ENCODE peak calls at places on chromosomes 6 and 20, in five cellular contexts. Z, R, J, N and M are unnamed samples. For H3K36me3, the result is how much of the 10 kb centered on the place peaks cover.

GRCh38 chr6:42118162-42119001 is 24.0 kb downstream of the C6orf132 start:
- DNase-seq in Z (no peak), R (no peak), J (no peak), N (no peak), M (no peak)

GRCh38 chr6:64010646-64011045 is 375.0 kb downstream of the PHF3 start:
- DNase-seq in Z (no peak), R (no peak), J (no peak), N (no peak), M (no peak)

GRCh38 chr6:17932362-17932852 is 55.0 kb downstream of the KIF13A start:
- DNase-seq in Z (no peak), R (peak), J (peak), N (no peak), M (no peak)

GRCh38 chr6:44831002-44831610 is 443.6 kb downstream of the CDC5L start:
- DNase-seq in Z (no peak), R (no peak), J (no peak), N (no peak), M (no peak)

GRCh38 chr6:14440891-14441358 is 323.4 kb downstream of the CD83 start:
- DNase-seq in Z (no peak), R (peak), J (peak), N (no peak), M (no peak)

GRCh38 chr6:24778121-24778520 is 3.4 kb downstream of the GMNN start:
- DNase-seq in Z (no peak), R (no peak), J (no peak), N (no peak), M (no peak)

GRCh38 chr6:149806127-149806526 is 56.6 kb downstream of the PCMT1 start:
- DNase-seq in Z (no peak), R (no peak), J (no peak), N (no peak), M (no peak)

GRCh38 chr6:10099086-10099499 is 315.8 kb downstream of the TFAP2A start:
- DNase-seq in Z (no peak), R (no peak), J (no peak), N (no peak), M (no peak)

GRCh38 chr6:15517600-15517999 is 145.2 kb downstream of the DTNBP1 start:
- DNase-seq in Z (no peak), R (peak), J (no peak), N (no peak), M (no peak)

GRCh38 chr6:168920289-168920688 is 333.4 kb downstream of the THBS2 start:
- DNase-seq in Z (no peak), R (no peak), J (no peak), N (no peak), M (no peak)

GRCh38 chr6:41636803-41637178 is 1.5 kb upstream of the MDFI start:
- DNase-seq in Z (no peak), R (no peak), J (no peak), N (no peak), M (no peak)

GRCh38 chr6:127561660-127562059 is 15.3 kb upstream of the C6orf58 start:
- DNase-seq in Z (no peak), R (no peak), J (peak), N (no peak), M (no peak)

GRCh38 chr6:24890471-24890870 is 45.3 kb downstream of the RIPOR2 start:
- DNase-seq in Z (no peak), R (no peak), J (no peak), N (no peak), M (no peak)

GRCh38 chr6:14661188-14661587 is 543.6 kb downstream of the CD83 start:
- DNase-seq in Z (no peak), R (no peak), J (peak), N (peak), M (no peak)

GRCh38 chr6:96923871-96924493 is 546 bp upstream of the KLHL32 start:
- DNase-seq in Z (no peak), R (no peak), J (no peak), N (no peak), M (no peak)

GRCh38 chr6:108699290-108700041 is 138.7 kb downstream of the FOXO3 start:
- DNase-seq in Z (no peak), R (no peak), J (peak), N (no peak), M (no peak)

GRCh38 chr6:16483315-16483875 is 245.0 kb downstream of the GMPR start:
- DNase-seq in Z (no peak), R (no peak), J (no peak), N (no peak), M (no peak)

GRCh38 chr20:19735446-19735845 is 22.6 kb upstream of the RIN2 start:
- DNase-seq in Z (peak), R (peak), J (peak), N (no peak), M (no peak)

GRCh38 chr6:98657764-98658163 is 176.6 kb upstream of the POU3F2 start:
- DNase-seq in Z (peak), R (peak), J (peak), N (no peak), M (no peak)

GRCh38 chr6:40276176-40276575 is 311.0 kb downstream of the LRFN2 start:
- DNase-seq in Z (peak), R (no peak), J (no peak), N (no peak), M (no peak)

GRCh38 chr20:24960861-24961260 is 11.8 kb downstream of the CST7 start:
- DNase-seq in Z (no peak), R (no peak), J (no peak), N (no peak), M (no peak)
- H3K36me3 ChIP-seq in Z (under half), R (half or more), J (under half), N (under half), M (under half)

GRCh38 chr6:35230498-35230897 is 16.7 kb downstream of the SCUBE3 start:
- DNase-seq in Z (no peak), R (no peak), J (no peak), N (no peak), M (no peak)

GRCh38 chr6:35231563-35231962 is 17.8 kb downstream of the SCUBE3 start:
- DNase-seq in Z (no peak), R (no peak), J (no peak), N (no peak), M (no peak)

GRCh38 chr6:35229304-35229703 is 15.5 kb downstream of the SCUBE3 start:
- DNase-seq in Z (no peak), R (no peak), J (no peak), N (no peak), M (no peak)

GRCh38 chr6:35230950-35231349 is 17.2 kb downstream of the SCUBE3 start:
- DNase-seq in Z (no peak), R (peak), J (peak), N (no peak), M (no peak)

DNA sequence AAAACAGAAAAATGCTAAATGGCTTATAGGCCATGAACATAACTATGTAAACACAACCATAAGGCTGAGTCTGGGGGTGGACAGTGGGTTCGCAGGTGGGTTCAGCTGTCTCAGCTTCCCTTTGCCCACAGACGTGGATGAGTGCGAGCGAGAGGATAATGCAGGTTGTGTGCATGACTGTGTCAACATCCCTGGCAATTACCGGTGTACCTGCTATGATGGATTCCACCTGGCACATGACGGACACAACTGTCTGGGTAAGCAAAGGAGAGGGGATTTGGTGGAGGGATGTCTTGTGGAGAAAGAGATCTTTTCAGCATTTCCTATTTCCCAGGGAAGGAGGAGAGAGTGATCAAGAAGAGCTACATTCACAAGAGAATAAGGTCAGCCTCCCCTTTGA is 14.7 kb downstream of the SCUBE3 start:
- DNase-seq in Z (no peak), R (no peak), J (no peak), N (no peak), M (no peak)
- TF ChIP-seq CTCF in Z (no peak), R (no peak), J (no peak), N (no peak), M (no peak)

GRCh38 chr20:25282034-25282781 is 34.3 kb downstream of the PYGB start:
- DNase-seq in Z (no peak), R (peak), J (no peak), N (no peak), M (peak)

GRCh38 chr20:25282796-25283195 is 34.9 kb downstream of the PYGB start:
- DNase-seq in Z (no peak), R (peak), J (no peak), N (no peak), M (no peak)

GRCh38 chr20:25283221-25283951 is 35.5 kb downstream of the PYGB start:
- DNase-seq in Z (no peak), R (peak), J (no peak), N (no peak), M (no peak)

GRCh38 chr20:25285091-25285647 is 37.3 kb downstream of the PYGB start:
- DNase-seq in Z (no peak), R (peak), J (no peak), N (no peak), M (no peak)

DNA sequence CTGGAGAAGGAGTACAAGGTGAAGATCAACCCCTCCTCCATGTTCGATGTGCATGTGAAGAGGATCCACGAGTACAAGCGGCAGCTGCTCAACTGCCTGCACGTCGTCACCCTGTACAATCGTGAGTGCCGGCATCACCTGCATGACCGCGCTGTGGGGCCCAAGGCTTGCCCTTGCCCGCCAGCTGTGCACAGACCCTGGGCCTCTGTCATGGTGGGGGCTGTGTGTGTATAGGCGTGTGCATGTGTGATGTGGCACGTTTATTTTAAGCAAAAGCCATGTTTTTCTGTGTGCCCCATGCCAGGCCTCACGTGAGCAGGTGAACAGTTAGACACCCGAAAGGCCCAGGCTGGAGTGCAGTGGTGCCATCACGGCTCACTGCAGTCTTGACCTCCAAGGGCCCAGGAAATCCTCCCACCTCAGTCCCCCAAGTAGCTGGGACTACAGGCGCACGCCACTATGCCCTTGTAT is 36.3 kb downstream of the PYGB start:
- DNase-seq in Z (no peak), R (peak), J (no peak), N (no peak), M (no peak)
- H3K36me3 ChIP-seq in Z (under half), R (half or more), J (under half), N (under half), M (under half)

GRCh38 chr6:106979435-106979884 is 4.9 kb upstream of the CD24 start:
- DNase-seq in Z (peak), R (peak), J (peak), N (peak), M (peak)
- TF ChIP-seq CTCF in Z (peak), R (peak), J (peak), N (peak), M (peak)

DNA sequence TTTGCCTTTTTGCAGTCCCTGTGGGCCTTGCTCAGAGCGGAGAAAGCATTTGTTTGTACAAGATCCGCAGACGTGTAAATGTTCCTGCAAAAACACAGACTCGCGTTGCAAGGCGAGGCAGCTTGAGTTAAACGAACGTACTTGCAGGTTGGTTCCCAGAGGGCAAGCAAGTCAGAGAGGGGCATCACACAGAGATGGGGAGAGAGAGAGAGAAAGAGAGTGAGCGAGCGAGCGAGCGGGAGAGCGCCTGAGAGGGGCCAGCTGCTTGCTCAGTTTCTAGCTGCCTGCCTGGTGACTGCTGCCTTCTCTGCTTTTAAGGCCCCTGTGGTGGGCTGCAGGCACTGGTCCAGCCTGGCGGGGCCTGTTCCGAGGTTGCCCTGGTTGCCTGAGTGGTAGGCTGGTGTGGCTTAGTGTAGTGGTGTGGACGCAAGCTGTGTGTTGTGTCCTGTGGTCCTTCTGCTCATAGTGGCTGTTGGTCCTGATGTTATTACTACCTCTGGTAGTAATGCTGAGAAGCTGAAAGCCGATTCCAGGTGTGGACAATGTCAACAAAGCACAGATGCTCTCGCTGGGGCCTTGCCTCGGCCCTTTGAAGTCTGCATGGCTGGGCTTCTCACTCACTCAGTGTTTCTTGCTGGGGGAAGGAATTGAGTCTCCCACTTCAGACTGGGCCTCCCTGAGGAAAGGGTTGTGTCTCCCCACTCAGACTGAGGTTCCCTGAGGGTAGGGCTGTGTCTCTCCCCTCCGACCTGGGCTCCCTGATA is 12.1 kb downstream of the VEGFA start:
- DNase-seq in Z (no peak), R (no peak), J (no peak), N (no peak), M (no peak)
- H3K36me3 ChIP-seq in Z (under half), R (half or more), J (half or more), N (under half), M (under half)

GRCh38 chr20:5153612-5154542 is 27.1 kb downstream of the CDS2 start:
- DNase-seq in Z (no peak), R (no peak), J (no peak), N (no peak), M (no peak)
- TF ChIP-seq CTCF in Z (no peak), R (no peak), J (no peak), N (no peak), M (no peak)

GRCh38 chr6:160031442-160031841 is 62.6 kb downstream of the IGF2R start:
- DNase-seq in Z (no peak), R (no peak), J (peak), N (no peak), M (no peak)

GRCh38 chr6:160028487-160029275 is 59.8 kb downstream of the IGF2R start:
- DNase-seq in Z (no peak), R (no peak), J (no peak), N (no peak), M (no peak)

GRCh38 chr6:160029525-160029924 is 60.6 kb downstream of the IGF2R start:
- DNase-seq in Z (no peak), R (no peak), J (no peak), N (no peak), M (no peak)

GRCh38 chr6:160027931-160028330 is 59.0 kb downstream of the IGF2R start:
- DNase-seq in Z (no peak), R (no peak), J (no peak), N (no peak), M (no peak)

DNA sequence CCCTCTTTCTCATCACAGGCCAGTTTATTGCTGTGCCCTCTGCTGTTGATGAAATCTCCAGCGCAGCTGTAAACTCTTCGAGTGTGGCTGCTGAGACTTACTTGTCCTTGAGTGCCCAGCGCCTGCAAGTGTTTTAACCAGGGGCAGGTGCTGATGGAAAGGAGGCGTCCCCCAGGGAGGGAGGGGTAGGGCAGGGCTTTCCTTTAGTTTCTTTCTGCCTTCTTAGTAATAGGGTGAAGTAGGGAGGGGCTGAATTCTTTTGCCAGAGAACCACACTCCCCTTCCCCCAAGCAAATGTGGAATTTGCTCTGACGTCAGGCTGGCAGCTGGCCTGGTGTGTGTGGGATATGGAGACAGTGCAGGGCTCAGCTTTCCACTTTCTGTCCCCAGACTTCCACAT is 61.2 kb downstream of the IGF2R start:
- DNase-seq in Z (peak), R (peak), J (peak), N (no peak), M (no peak)
- H3K36me3 ChIP-seq in Z (under half), R (half or more), J (under half), N (under half), M (under half)